ENCODE peak calls at places on chromosomes 11 and 22, in seven cellular contexts. A is GM12878, E is IMR-90, O is K562, B is HCT116, H is H1, T is HepG2. Q is an unnamed sample.

GRCh38 chr22:46366327-46366731 is 30.8 kb downstream of the TRMU start:
- DNase-seq in B (no peak), T (no peak), O (no peak), H (no peak), A (no peak), E (no peak), Q (no peak)

GRCh38 chr11:69692422-69692821 is 11.4 kb downstream of the FGF19 start:
- DNase-seq in E (no peak), O (no peak), B (no peak), H (no peak), T (no peak), A (no peak), Q (no peak)

GRCh38 chr11:128953151-128953550 is 10.5 kb upstream of the TP53AIP1 start:
- DNase-seq in A (no peak), B (no peak), E (no peak), O (no peak), H (no peak), T (no peak), Q (no peak)

GRCh38 chr11:31005202-31005601 is 364.3 kb downstream of the DCDC1 start:
- DNase-seq in E (no peak), O (no peak), T (no peak), B (no peak), H (no peak), A (no peak), Q (no peak)

GRCh38 chr11:45079075-45079444 is 67.4 kb upstream of the PRDM11 start:
- DNase-seq in A (no peak), H (no peak), T (no peak), E (no peak), O (no peak), B (no peak), Q (no peak)

GRCh38 chr22:49887716-49888115 is 30.5 kb downstream of the ALG12 start:
- DNase-seq in E (no peak), A (no peak), B (no peak), T (no peak), H (no peak), O (no peak), Q (no peak)

GRCh38 chr11:75280770-75281468 is 40.3 kb downstream of the TPBGL start:
- DNase-seq in O (no peak), E (no peak), B (no peak), H (no peak), T (no peak), A (no peak), Q (peak; percentile 58)

GRCh38 chr11:103625624-103625965 is 410.8 kb upstream of the DDI1 start:
- DNase-seq in E (no peak), B (no peak), T (no peak), H (no peak), A (no peak), O (no peak), Q (no peak)

GRCh38 chr11:126100681-126101080 is 38.0 kb upstream of the CDON start:
- DNase-seq in O (no peak), T (no peak), H (no peak), B (no peak), A (no peak), E (no peak), Q (no peak)

GRCh38 chr11:58394195-58394594 is 12.5 kb downstream of the OR5B3 start:
- DNase-seq in T (peak; percentile 62), O (no peak), E (peak; percentile 82), H (no peak), B (no peak), A (no peak), Q (peak; percentile 79)

GRCh38 chr11:64556721-64557250 is 34.2 kb upstream of the SLC22A12 start:
- DNase-seq in T (no peak), E (no peak), A (no peak), B (no peak), O (no peak), H (no peak), Q (no peak)

GRCh38 chr11:109405671-109406070 is 16.3 kb upstream of the C11orf87 start:
- DNase-seq in T (no peak), E (peak; percentile 73), B (no peak), A (no peak), H (no peak), O (no peak), Q (no peak)

GRCh38 chr11:94574193-94574961 is 7.2 kb downstream of the PIWIL4 start:
- DNase-seq in T (no peak), H (no peak), O (peak; percentile 45), A (no peak), B (no peak), E (peak; percentile 90), Q (no peak)

GRCh38 chr11:32931605-32932004 is 39.0 kb downstream of the QSER1 start:
- DNase-seq in O (peak; percentile 32), H (no peak), B (no peak), T (no peak), E (peak; percentile 3), A (no peak), Q (peak; percentile 37)

GRCh38 chr11:110317516-110317932 is 21.1 kb upstream of the RDX start:
- DNase-seq in H (no peak), O (peak; percentile 88), B (no peak), E (peak; percentile 49), T (no peak), A (no peak), Q (peak; percentile 98)

GRCh38 chr11:77371646-77372045 is 70.2 kb upstream of the GDPD4 start:
- DNase-seq in B (no peak), A (no peak), E (no peak), H (no peak), T (no peak), O (no peak), Q (no peak)

GRCh38 chr11:124754309-124754708 is 2.3 kb upstream of the VSIG2 start:
- DNase-seq in T (no peak), A (no peak), O (no peak), H (no peak), E (peak; percentile 43), B (no peak), Q (peak; percentile 37)

GRCh38 chr22:27252282-27253049 is 549.1 kb downstream of the MN1 start:
- DNase-seq in H (no peak), B (no peak), O (no peak), T (no peak), E (peak; percentile 78), A (no peak), Q (peak; percentile 47)

GRCh38 chr11:64290894-64291745 is at the start of gene KCNK4:
- DNase-seq in H (no peak), E (no peak), O (no peak), A (no peak), T (no peak), B (no peak), Q (no peak)

GRCh38 chr22:38398609-38399401 is 56.2 kb downstream of the KCNJ4 start:
- DNase-seq in B (no peak), A (no peak), H (peak; percentile 59), E (peak; percentile 63), O (peak; percentile 86), T (peak; percentile 59), Q (peak; percentile 42)

DNA sequence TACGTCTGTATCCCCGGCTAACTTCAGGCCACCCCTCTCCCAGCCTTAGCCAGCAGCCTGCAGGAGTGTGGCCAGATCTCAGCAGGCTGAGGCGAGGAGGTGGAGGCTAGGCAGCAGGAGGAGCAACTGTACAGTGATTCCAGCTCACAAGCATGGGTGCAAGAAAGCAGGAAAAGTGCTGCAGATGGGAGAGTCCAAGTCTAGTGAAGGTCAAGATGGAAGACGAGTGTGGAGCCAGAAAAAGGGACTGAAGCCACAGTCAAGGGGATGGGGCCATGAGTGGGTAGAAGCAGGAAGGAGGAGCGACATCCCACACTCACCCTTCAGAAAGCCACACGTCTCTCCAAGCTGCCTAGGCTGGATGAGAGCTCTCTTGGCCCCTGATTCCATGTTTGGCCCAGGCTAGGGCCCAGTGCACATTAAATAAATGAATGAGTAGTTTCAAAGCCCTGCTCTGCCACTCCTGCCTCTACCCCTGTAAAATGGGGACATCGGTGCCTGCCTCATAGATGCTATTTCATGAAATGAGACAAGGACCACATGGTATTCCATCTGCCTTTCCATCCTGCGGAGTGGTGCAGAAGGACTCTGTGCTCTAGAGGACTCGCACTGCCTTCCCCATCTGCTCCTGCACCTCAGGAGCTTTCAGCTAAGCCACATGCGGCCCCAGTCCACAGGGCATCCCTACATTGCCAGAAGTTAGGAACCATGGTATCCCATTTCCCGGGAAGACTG is 2.9 kb downstream of the YDJC start:
- DNase-seq in A (no peak), H (no peak), E (no peak), O (peak; percentile 63), B (no peak), T (no peak), Q (no peak)
- TF ChIP-seq POLR2A in A (peak; percentile 70), H (peak; percentile 30), E (no peak), O (no peak), B (peak; percentile 58), T (no peak), Q (no peak)

DNA sequence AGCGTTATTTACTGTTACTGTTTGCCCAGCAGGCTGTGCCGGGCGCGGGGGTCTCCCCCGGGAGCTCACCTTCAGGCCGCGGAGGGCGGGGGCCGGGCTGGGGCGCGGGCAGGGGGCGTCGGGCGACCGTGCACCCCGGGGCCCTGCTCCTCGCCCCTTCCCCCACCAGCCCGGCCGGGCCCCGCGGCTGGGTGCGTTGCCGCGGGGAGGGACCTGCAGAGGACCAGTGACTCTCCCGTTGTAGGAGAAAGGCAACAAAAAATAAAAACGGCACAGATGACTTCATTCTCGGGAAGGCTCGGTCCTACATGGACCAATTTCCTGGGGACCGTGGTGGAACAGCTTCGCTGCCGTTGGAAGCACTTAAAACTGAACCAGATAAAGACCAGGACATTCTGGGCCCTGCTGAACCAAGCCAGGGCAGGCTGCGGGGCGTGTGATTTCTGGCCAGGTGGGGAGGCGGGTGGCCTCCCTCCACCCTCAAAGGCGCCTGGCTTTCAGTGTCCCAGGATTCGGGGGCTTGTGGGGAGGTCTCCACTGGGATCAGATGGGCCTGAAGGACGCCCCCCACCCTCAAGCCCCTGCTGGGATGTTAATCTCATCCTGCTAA is 57.3 kb downstream of the IGLL1 start:
- DNase-seq in O (peak; percentile 30), T (peak; percentile 36), H (no peak), A (no peak), B (no peak), E (no peak), Q (peak; percentile 15)
- H3K9ac ChIP-seq in O (peak overlapping the region; percentile 58), T (peak overlapping the region; percentile 93), H (no peak overlapping the region), A (no peak overlapping the region), B (no peak overlapping the region), E (no peak overlapping the region), Q (peak overlapping the region; percentile 89)

GRCh38 chr22:42368379-42369249 is 63.6 kb downstream of the NFAM1 start:
- DNase-seq in H (no peak), A (no peak), B (no peak), E (no peak), T (no peak), O (no peak), Q (no peak)
- TF ChIP-seq POLR2A in H (peak; percentile 7), A (no peak), B (no peak), E (no peak), T (no peak), O (no peak), Q (no peak)

GRCh38 chr11:113874920-113875413 is 405 bp downstream of the USP28 start:
- DNase-seq in A (no peak), H (no peak), O (no peak), B (no peak), T (no peak), E (peak; percentile 35), Q (peak; percentile 53)

GRCh38 chr11:113877673-113878060 is 2.3 kb upstream of the USP28 start:
- DNase-seq in T (no peak), H (no peak), E (no peak), B (no peak), A (no peak), O (no peak), Q (peak; percentile 60)

GRCh38 chr11:113876798-113877672 is 1.7 kb upstream of the USP28 start:
- DNase-seq in A (no peak), H (no peak), E (no peak), O (peak; percentile 17), T (no peak), B (no peak), Q (no peak)

GRCh38 chr11:113875414-113876073 is at the start of gene USP28:
- DNase-seq in A (peak; percentile 68), H (peak; percentile 84), T (peak; percentile 89), O (peak; percentile 98), E (peak; percentile 95), B (peak; percentile 85), Q (peak; percentile 95)

GRCh38 chr11:113876074-113876797 is 864 bp upstream of the USP28 start:
- DNase-seq in E (no peak), O (peak; percentile 62), B (no peak), T (no peak), A (no peak), H (no peak), Q (no peak)
- H3K9ac ChIP-seq in E (peak overlapping the region; percentile 91), O (peak overlapping the region; percentile 90), B (peak overlapping the region; percentile 67), T (peak overlapping the region; percentile 82), A (peak overlapping the region; percentile 87), H (no peak overlapping the region), Q (peak overlapping the region; percentile 86)

Q was measured in endothelial cell of umbilical vein.